ENCODE peak calls at places on chromosomes 12 and 14, in ten cellular contexts. J, A, S, U, P, B, F, D, N and C are unnamed samples.

GRCh38 chr14:33950320-33951182 is at the start of gene EGLN3:
- DNase-seq in J (peak; percentile 82), A (peak; percentile 66), S (peak; percentile 94), U (no peak), P (peak; percentile 61), B (peak; percentile 83), F (peak; percentile 81), D (peak; percentile 33), N (peak; percentile 3), C (peak; percentile 65)

GRCh38 chr12:43883311-43883710 is 47.4 kb downstream of the TMEM117 start:
- DNase-seq in J (no peak), A (no peak), S (no peak), U (no peak), P (no peak), B (no peak), F (no peak), D (no peak), N (no peak), C (no peak)

GRCh38 chr12:132731574-132731973 is 20.9 kb downstream of the PGAM5 start:
- DNase-seq in J (no peak), A (no peak), S (no peak), U (no peak), P (no peak), B (no peak), F (no peak), D (no peak), N (no peak), C (no peak)

GRCh38 chr14:37114039-37114438 is 58.4 kb downstream of the SLC25A21 start:
- DNase-seq in J (peak; percentile 2), A (no peak), S (no peak), U (no peak), P (peak; percentile 28), B (peak; percentile 40), F (no peak), D (no peak), N (no peak), C (no peak)

GRCh38 chr12:116922194-116922897 is 11.6 kb downstream of the FBXW8 start:
- DNase-seq in J (no peak), A (no peak), S (no peak), U (no peak), P (peak; percentile 72), B (no peak), F (no peak), D (no peak), N (no peak), C (no peak)

GRCh38 chr12:27828196-27828595 is 48.2 kb upstream of the MANSC4 start:
- DNase-seq in J (no peak), A (no peak), S (no peak), U (no peak), P (peak; percentile 54), B (no peak), F (no peak), D (no peak), N (no peak), C (no peak)

GRCh38 chr14:90521121-90521929 is 124.5 kb downstream of the CALM1 start:
- DNase-seq in J (no peak), A (no peak), S (no peak), U (no peak), P (no peak), B (no peak), F (no peak), D (no peak), N (no peak), C (no peak)

GRCh38 chr14:81331229-81332026 is 68.7 kb downstream of the STON2 start:
- DNase-seq in J (no peak), A (no peak), S (no peak), U (no peak), P (no peak), B (no peak), F (no peak), D (no peak), N (no peak), C (no peak)

GRCh38 chr12:30573145-30573544 is 122.5 kb downstream of the IPO8 start:
- DNase-seq in J (no peak), A (no peak), S (no peak), U (no peak), P (peak; percentile 70), B (no peak), F (no peak), D (no peak), N (no peak), C (no peak)

GRCh38 chr12:47249719-47250506 is 170.2 kb upstream of the AMIGO2 start:
- DNase-seq in J (peak; percentile 33), A (no peak), S (no peak), U (no peak), P (no peak), B (no peak), F (peak; percentile 5), D (no peak), N (no peak), C (no peak)

GRCh38 chr14:92258934-92259333 is 64.0 kb upstream of the SLC24A4 start:
- DNase-seq in J (no peak), A (peak; percentile 21), S (no peak), U (no peak), P (no peak), B (no peak), F (no peak), D (no peak), N (no peak), C (no peak)

GRCh38 chr14:104264495-104265265 is 126.3 kb downstream of the KIF26A start:
- DNase-seq in J (no peak), A (no peak), S (no peak), U (no peak), P (no peak), B (no peak), F (no peak), D (no peak), N (no peak), C (no peak)

GRCh38 chr12:93699271-93700141 is 22.3 kb downstream of the CRADD start:
- DNase-seq in J (no peak), A (no peak), S (no peak), U (no peak), P (peak; percentile 65), B (no peak), F (no peak), D (no peak), N (no peak), C (no peak)

GRCh38 chr12:101019667-101020066 is 190.4 kb downstream of the SLC5A8 start:
- DNase-seq in J (no peak), A (no peak), S (no peak), U (no peak), P (no peak), B (no peak), F (no peak), D (no peak), N (no peak), C (no peak)

GRCh38 chr14:75442642-75443041 is 14.8 kb downstream of the JDP2 start:
- DNase-seq in J (no peak), A (no peak), S (no peak), U (no peak), P (peak; percentile 94), B (no peak), F (no peak), D (no peak), N (no peak), C (no peak)

GRCh38 chr12:49984476-49984890 is 11.7 kb downstream of the AQP6 start:
- DNase-seq in J (no peak), A (no peak), S (no peak), U (no peak), P (no peak), B (no peak), F (no peak), D (no peak), N (no peak), C (no peak)

GRCh38 chr14:31122098-31122611 is 85.4 kb downstream of the HECTD1 start:
- DNase-seq in J (no peak), A (peak; percentile 6), S (no peak), U (no peak), P (peak; percentile 59), B (no peak), F (no peak), D (no peak), N (no peak), C (no peak)

GRCh38 chr14:51652168-51653095 is 722 bp downstream of the FRMD6 start:
- DNase-seq in J (peak; percentile 37), A (no peak), S (peak; percentile 68), U (peak; percentile 37), P (no peak), B (no peak), F (no peak), D (no peak), N (no peak), C (no peak)

GRCh38 chr14:51822499-51822898 is 37.9 kb upstream of the GNG2 start:
- DNase-seq in J (no peak), A (no peak), S (no peak), U (no peak), P (no peak), B (no peak), F (no peak), D (no peak), N (no peak), C (no peak)